ENCODE peak calls at places on chromosomes 1 and 21, in four cellular contexts. One of them, this sample, is unnamed.

GRCh38 chr1:220170836-220171526 is 77.0 kb downstream of the IARS2 start:
- DNase-seq in neural crest cell: no peak
- DNase-seq in foreskin fibroblast: no peak
- DNase-seq in thoracic aorta: no peak
- DNase-seq in this sample: no peak

GRCh38 chr1:109508001-109508872 is 1.3 kb downstream of the AMIGO1 start:
- DNase-seq in neural crest cell: no peak
- DNase-seq in foreskin fibroblast: no peak
- DNase-seq in thoracic aorta: no peak
- DNase-seq in this sample: no peak

GRCh38 chr1:112982853-112983539 is 27.0 kb upstream of the SLC16A1 start:
- DNase-seq in neural crest cell: no peak
- DNase-seq in foreskin fibroblast: no peak
- DNase-seq in thoracic aorta: no peak
- DNase-seq in this sample: no peak

GRCh38 chr1:188599313-188599712 is 1770.6 kb downstream of the PLA2G4A start:
- DNase-seq in neural crest cell: no peak
- DNase-seq in foreskin fibroblast: no peak
- DNase-seq in thoracic aorta: no peak
- DNase-seq in this sample: no peak

GRCh38 chr1:118507391-118507790 is 322.4 kb upstream of the SPAG17 start:
- DNase-seq in neural crest cell: no peak
- DNase-seq in foreskin fibroblast: no peak
- DNase-seq in thoracic aorta: no peak
- DNase-seq in this sample: no peak

GRCh38 chr1:157198619-157199420 is 60.6 kb upstream of the ETV3 start:
- DNase-seq in neural crest cell: no peak
- DNase-seq in foreskin fibroblast: no peak
- DNase-seq in thoracic aorta: no peak
- DNase-seq in this sample: peak

GRCh38 chr1:212432706-212433576 is at the start of gene NENF:
- DNase-seq in neural crest cell: peak
- DNase-seq in foreskin fibroblast: peak
- DNase-seq in thoracic aorta: no peak
- DNase-seq in this sample: peak

GRCh38 chr1:93180723-93181613 is at the start of gene CCDC18:
- DNase-seq in neural crest cell: no peak
- DNase-seq in foreskin fibroblast: no peak
- DNase-seq in thoracic aorta: peak
- DNase-seq in this sample: no peak

GRCh38 chr1:57015071-57015470 is 49.3 kb upstream of the C8B start:
- DNase-seq in neural crest cell: no peak
- DNase-seq in foreskin fibroblast: no peak
- DNase-seq in thoracic aorta: no peak
- DNase-seq in this sample: no peak

GRCh38 chr1:55021965-55022546 is 17.3 kb upstream of the PCSK9 start:
- DNase-seq in neural crest cell: peak
- DNase-seq in foreskin fibroblast: peak
- DNase-seq in thoracic aorta: peak
- DNase-seq in this sample: peak

GRCh38 chr1:42880384-42880783 is 34.0 kb downstream of the ZNF691 start:
- DNase-seq in neural crest cell: no peak
- DNase-seq in foreskin fibroblast: no peak
- DNase-seq in thoracic aorta: no peak
- DNase-seq in this sample: no peak

GRCh38 chr1:55064071-55064581 is 24.8 kb downstream of the PCSK9 start:
- DNase-seq in neural crest cell: no peak
- DNase-seq in foreskin fibroblast: no peak
- DNase-seq in thoracic aorta: no peak
- DNase-seq in this sample: no peak

GRCh38 chr21:30206551-30207251 is 9.2 kb downstream of the CLDN8 start:
- DNase-seq in neural crest cell: no peak
- DNase-seq in foreskin fibroblast: no peak
- DNase-seq in thoracic aorta: no peak
- DNase-seq in this sample: no peak

GRCh38 chr1:235093013-235093618 is 35.5 kb downstream of the TOMM20 start:
- DNase-seq in neural crest cell: peak
- DNase-seq in foreskin fibroblast: no peak
- DNase-seq in thoracic aorta: no peak
- DNase-seq in this sample: peak

GRCh38 chr21:27505516-27505915 is 538.6 kb upstream of the ADAMTS5 start:
- DNase-seq in neural crest cell: no peak
- DNase-seq in foreskin fibroblast: peak
- DNase-seq in thoracic aorta: no peak
- DNase-seq in this sample: no peak

GRCh38 chr1:20359451-20360330 is 69.0 kb downstream of the VWA5B1 start:
- DNase-seq in neural crest cell: no peak
- DNase-seq in foreskin fibroblast: no peak
- DNase-seq in thoracic aorta: no peak
- DNase-seq in this sample: no peak

GRCh38 chr1:84851839-84852238 is 41.2 kb downstream of the LPAR3 start:
- DNase-seq in neural crest cell: no peak
- DNase-seq in foreskin fibroblast: peak
- DNase-seq in thoracic aorta: no peak
- DNase-seq in this sample: no peak

GRCh38 chr21:16767201-16767600 is 745.6 kb upstream of the CXADR start:
- DNase-seq in neural crest cell: no peak
- DNase-seq in foreskin fibroblast: no peak
- DNase-seq in thoracic aorta: no peak
- DNase-seq in this sample: no peak

GRCh38 chr1:182527680-182528079 is 61.4 kb downstream of the RNASEL start:
- DNase-seq in neural crest cell: no peak
- DNase-seq in foreskin fibroblast: no peak
- DNase-seq in thoracic aorta: no peak
- DNase-seq in this sample: no peak

GRCh38 chr1:47914218-47914937 is 82.8 kb downstream of the TRABD2B start:
- DNase-seq in neural crest cell: no peak
- DNase-seq in foreskin fibroblast: no peak
- DNase-seq in thoracic aorta: no peak
- DNase-seq in this sample: no peak

GRCh38 chr1:39635205-39635870 is 4.1 kb downstream of the HEYL start:
- DNase-seq in neural crest cell: no peak
- DNase-seq in foreskin fibroblast: no peak
- DNase-seq in thoracic aorta: no peak
- DNase-seq in this sample: no peak

GRCh38 chr1:226133504-226134123 is 52.9 kb downstream of the ACBD3 start:
- DNase-seq in neural crest cell: no peak
- DNase-seq in foreskin fibroblast: no peak
- DNase-seq in thoracic aorta: no peak
- DNase-seq in this sample: no peak

GRCh38 chr1:116133696-116134095 is 22.5 kb downstream of the MAB21L3 start:
- DNase-seq in neural crest cell: no peak
- DNase-seq in foreskin fibroblast: no peak
- DNase-seq in thoracic aorta: no peak
- DNase-seq in this sample: no peak

GRCh38 chr1:67827688-67828087 is 5.6 kb downstream of the GNG12 start:
- DNase-seq in neural crest cell: no peak
- DNase-seq in foreskin fibroblast: no peak
- DNase-seq in thoracic aorta: no peak
- DNase-seq in this sample: no peak

GRCh38 chr21:15045017-15045416 is 19.8 kb downstream of the NRIP1 start:
- DNase-seq in neural crest cell: no peak
- DNase-seq in foreskin fibroblast: no peak
- DNase-seq in thoracic aorta: no peak
- DNase-seq in this sample: no peak

GRCh38 chr1:184617433-184618029 is 137.1 kb downstream of the EDEM3 start:
- DNase-seq in neural crest cell: no peak
- DNase-seq in foreskin fibroblast: no peak
- DNase-seq in thoracic aorta: no peak
- DNase-seq in this sample: no peak

GRCh38 chr1:155648207-155649147 is 38.5 kb downstream of the MSTO1 start:
- DNase-seq in neural crest cell: no peak
- DNase-seq in foreskin fibroblast: peak
- DNase-seq in thoracic aorta: no peak
- DNase-seq in this sample: peak

GRCh38 chr21:16519656-16520055 is 789.9 kb downstream of the USP25 start:
- DNase-seq in neural crest cell: no peak
- DNase-seq in foreskin fibroblast: no peak
- DNase-seq in thoracic aorta: no peak
- DNase-seq in this sample: no peak

GRCh38 chr1:44024903-44025525 is 6.2 kb downstream of the SLC6A9 start:
- DNase-seq in neural crest cell: no peak
- DNase-seq in foreskin fibroblast: no peak
- DNase-seq in thoracic aorta: no peak
- DNase-seq in this sample: no peak

GRCh38 chr1:88982055-88982454 is 10.4 kb downstream of the KYAT3 start:
- DNase-seq in neural crest cell: no peak
- DNase-seq in foreskin fibroblast: no peak
- DNase-seq in thoracic aorta: no peak
- DNase-seq in this sample: no peak

GRCh38 chr1:182227864-182228547 is 163.6 kb downstream of the GLUL start:
- DNase-seq in neural crest cell: no peak
- DNase-seq in foreskin fibroblast: no peak
- DNase-seq in thoracic aorta: no peak
- DNase-seq in this sample: no peak

GRCh38 chr1:113975211-113975895 is 3.9 kb upstream of the OLFML3 start:
- DNase-seq in neural crest cell: no peak
- DNase-seq in foreskin fibroblast: no peak
- DNase-seq in thoracic aorta: no peak
- DNase-seq in this sample: no peak

GRCh38 chr1:38789498-38790169 is 69.9 kb downstream of the RRAGC start:
- DNase-seq in neural crest cell: no peak
- DNase-seq in foreskin fibroblast: no peak
- DNase-seq in thoracic aorta: no peak
- DNase-seq in this sample: no peak

GRCh38 chr1:45925728-45926287 is 122.4 kb downstream of the MAST2 start:
- DNase-seq in neural crest cell: no peak
- DNase-seq in foreskin fibroblast: no peak
- DNase-seq in thoracic aorta: no peak
- DNase-seq in this sample: no peak

GRCh38 chr1:45930258-45931150 is 127.1 kb downstream of the MAST2 start:
- DNase-seq in neural crest cell: no peak
- DNase-seq in foreskin fibroblast: no peak
- DNase-seq in thoracic aorta: no peak
- DNase-seq in this sample: no peak

GRCh38 chr1:45928486-45929205 is 125.2 kb downstream of the MAST2 start:
- DNase-seq in neural crest cell: no peak
- DNase-seq in foreskin fibroblast: no peak
- DNase-seq in thoracic aorta: no peak
- DNase-seq in this sample: no peak

GRCh38 chr1:45926302-45926701 is 122.9 kb downstream of the MAST2 start:
- DNase-seq in neural crest cell: no peak
- DNase-seq in foreskin fibroblast: no peak
- DNase-seq in thoracic aorta: no peak
- DNase-seq in this sample: no peak

DNA sequence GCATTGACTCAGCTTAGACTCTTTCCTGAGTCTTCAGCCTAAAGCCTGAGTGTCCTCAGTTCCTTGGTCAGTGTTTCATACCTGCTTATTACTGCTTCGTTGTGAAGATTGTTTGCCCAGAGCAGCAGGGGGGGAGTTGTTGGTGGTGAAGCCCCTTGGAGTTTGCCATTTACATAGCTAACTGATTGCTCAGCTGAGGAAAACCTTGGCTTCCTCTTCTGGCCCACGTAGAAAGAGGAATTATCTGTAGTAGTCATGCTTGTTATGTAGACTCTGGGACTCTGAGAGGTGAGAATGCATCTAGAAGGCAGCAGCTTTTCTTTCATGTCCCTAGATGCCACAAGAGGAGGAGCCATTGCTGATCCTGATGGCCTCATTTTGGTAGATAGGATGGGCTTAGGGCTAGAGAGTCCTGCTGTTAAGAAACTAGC is 125.9 kb downstream of the MAST2 start:
- DNase-seq in neural crest cell: no peak
- DNase-seq in foreskin fibroblast: peak
- DNase-seq in thoracic aorta: no peak
- DNase-seq in this sample: no peak
- TF ChIP-seq CTCF in neural crest cell: no peak
- TF ChIP-seq CTCF in foreskin fibroblast: no peak
- TF ChIP-seq CTCF in thoracic aorta: no peak
- TF ChIP-seq CTCF in this sample: no peak

DNA sequence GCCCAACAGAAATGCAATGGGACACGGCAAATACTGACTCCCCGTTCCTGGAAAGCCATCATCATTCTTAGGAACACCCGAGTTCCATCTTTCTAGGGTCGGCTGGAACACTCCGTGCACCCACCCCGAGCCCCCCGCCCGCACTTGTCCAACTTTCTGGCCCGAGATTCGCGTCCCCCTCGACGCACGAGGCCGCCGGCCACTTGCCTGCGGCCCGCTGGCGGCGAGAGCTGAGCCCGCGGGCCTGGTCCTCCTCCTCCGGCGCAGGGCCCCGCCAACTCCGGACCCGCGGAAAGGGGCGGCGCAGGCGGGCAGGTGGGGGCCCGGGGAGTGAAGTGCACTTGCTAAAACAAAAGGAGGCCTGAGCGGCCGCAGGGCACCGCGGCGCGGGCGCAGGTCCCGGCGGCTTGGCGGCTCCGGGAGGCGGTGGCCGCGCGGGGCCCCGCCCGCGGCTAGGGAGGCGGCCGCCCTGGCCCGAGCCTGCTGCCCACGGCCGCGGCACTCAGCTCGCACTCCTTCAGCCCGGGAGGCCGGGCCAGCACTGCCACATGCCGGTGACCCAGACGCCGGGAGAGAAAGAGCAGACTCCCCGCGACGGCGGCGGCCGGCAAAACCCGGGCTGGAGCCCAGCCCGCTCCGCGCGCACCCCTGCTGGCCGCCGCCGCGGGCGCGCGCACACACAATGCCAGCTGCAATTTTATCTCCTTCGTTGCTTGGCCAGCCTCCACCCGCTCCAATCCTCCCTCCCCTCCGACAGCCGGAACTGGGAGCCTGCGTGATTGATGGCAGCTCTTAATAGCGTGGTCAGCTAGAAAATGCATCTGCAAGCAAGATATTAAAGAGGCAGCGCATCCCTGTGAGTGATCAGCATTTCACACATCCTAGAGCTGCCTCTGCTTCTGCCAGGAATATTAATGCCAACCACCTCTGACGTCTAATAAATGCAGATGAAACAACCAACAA is 114.3 kb downstream of the RERE start:
- DNase-seq in neural crest cell: peak
- DNase-seq in foreskin fibroblast: peak
- DNase-seq in thoracic aorta: peak
- DNase-seq in this sample: peak
- TF ChIP-seq CTCF in neural crest cell: no peak
- TF ChIP-seq CTCF in foreskin fibroblast: no peak
- TF ChIP-seq CTCF in thoracic aorta: peak
- TF ChIP-seq CTCF in this sample: peak

DNA sequence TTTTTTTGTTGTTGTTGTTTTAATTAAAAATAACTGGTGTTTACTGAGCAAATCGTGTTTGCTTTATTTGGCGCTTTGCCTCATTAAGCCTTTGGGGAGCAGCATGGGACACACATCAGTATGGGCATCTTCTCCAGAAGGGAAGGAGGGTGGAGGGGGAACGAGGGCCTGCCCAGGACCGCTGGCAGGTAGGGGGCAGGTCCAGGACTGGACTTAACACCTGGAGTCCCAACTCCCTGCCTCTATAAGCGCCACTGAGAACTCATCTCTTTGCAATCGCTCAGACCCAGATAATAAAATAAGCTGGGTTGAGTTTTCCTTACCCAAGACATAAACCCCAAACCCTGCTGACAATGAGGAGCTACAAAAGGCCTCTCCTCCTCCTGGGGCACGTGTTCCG is 15.1 kb downstream of the ABCG1 start:
- DNase-seq in neural crest cell: no peak
- DNase-seq in foreskin fibroblast: no peak
- DNase-seq in thoracic aorta: no peak
- DNase-seq in this sample: no peak
- TF ChIP-seq CTCF in neural crest cell: no peak
- TF ChIP-seq CTCF in foreskin fibroblast: no peak
- TF ChIP-seq CTCF in thoracic aorta: no peak
- TF ChIP-seq CTCF in this sample: no peak

GRCh38 chr1:214377886-214378285 is 96.9 kb downstream of the SMYD2 start:
- DNase-seq in neural crest cell: no peak
- DNase-seq in foreskin fibroblast: peak
- DNase-seq in thoracic aorta: no peak
- DNase-seq in this sample: no peak
- TF ChIP-seq CTCF in neural crest cell: no peak
- TF ChIP-seq CTCF in foreskin fibroblast: no peak
- TF ChIP-seq CTCF in thoracic aorta: no peak
- TF ChIP-seq CTCF in this sample: no peak

This sample was measured in Caco-2.